ENCODE peak calls at places on chromosome 6, in seven cellular contexts. V is AG09309, D is astrocyte of the spinal cord, F is PC-3, G is GM12865, Y is fibroblast of villous mesenchyme, A is suprapubic skin. S is an unnamed sample.

GRCh38 chr6:288861-289260 is 3.4 kb upstream of the DUSP22 start:
- DNase-seq in V (no peak), D (no peak), F (no peak), G (peak), Y (no peak), A (no peak), S (no peak)

GRCh38 chr6:109242029-109242428 is 140.2 kb downstream of the CD164 start:
- DNase-seq in V (no peak), D (no peak), F (no peak), G (no peak), Y (no peak), A (no peak), S (no peak)

GRCh38 chr6:166443166-166443565 is 60.4 kb upstream of the MPC1 start:
- DNase-seq in V (no peak), D (no peak), F (no peak), G (no peak), Y (no peak), A (no peak), S (no peak)

GRCh38 chr6:2853766-2854393 is 12.2 kb upstream of the SERPINB1 start:
- DNase-seq in V (no peak), D (peak), F (peak), G (peak), Y (peak), A (peak), S (no peak)

GRCh38 chr6:140956567-140957306 is 1176.0 kb upstream of the GJE1 start:
- DNase-seq in V (no peak), D (peak), F (no peak), G (no peak), Y (peak), A (no peak), S (no peak)

GRCh38 chr6:69867075-69867911 is 937 bp downstream of the COL19A1 start:
- DNase-seq in V (no peak), D (peak), F (peak), G (peak), Y (peak), A (peak), S (peak)

GRCh38 chr6:36120979-36121706 is 9.2 kb upstream of the MAPK13 start:
- DNase-seq in V (no peak), D (no peak), F (peak), G (peak), Y (peak), A (peak), S (peak)

GRCh38 chr6:79946773-79947190 is 571 bp downstream of the ELOVL4 start:
- DNase-seq in V (no peak), D (peak), F (peak), G (no peak), Y (peak), A (no peak), S (peak)

GRCh38 chr6:84027340-84028183 is 6.0 kb upstream of the MRAP2 start:
- DNase-seq in V (peak), D (peak), F (peak), G (no peak), Y (peak), A (no peak), S (no peak)

GRCh38 chr6:104943781-104944180 is 13.1 kb upstream of the LIN28B start:
- DNase-seq in V (no peak), D (peak), F (peak), G (no peak), Y (peak), A (no peak), S (no peak)

GRCh38 chr6:33592595-33593413 is 12.7 kb upstream of the BAK1 start:
- DNase-seq in V (no peak), D (no peak), F (no peak), G (peak), Y (no peak), A (no peak), S (no peak)

GRCh38 chr6:128314190-128314589 is 206.2 kb downstream of the PTPRK start:
- DNase-seq in V (no peak), D (no peak), F (no peak), G (no peak), Y (no peak), A (no peak), S (no peak)

GRCh38 chr6:161168281-161168891 is 105.5 kb downstream of the AGPAT4 start:
- DNase-seq in V (peak), D (peak), F (peak), G (no peak), Y (peak), A (no peak), S (no peak)

GRCh38 chr6:31899215-31899614 is 1.7 kb upstream of the EHMT2 start:
- DNase-seq in V (no peak), D (no peak), F (no peak), G (no peak), Y (no peak), A (no peak), S (no peak)

GRCh38 chr6:31899882-31900722 is 1.8 kb downstream of the ZBTB12 start:
- DNase-seq in V (no peak), D (no peak), F (no peak), G (no peak), Y (no peak), A (no peak), S (no peak)

GRCh38 chr6:31900917-31901414 is 920 bp downstream of the ZBTB12 start:
- DNase-seq in V (no peak), D (no peak), F (no peak), G (no peak), Y (no peak), A (no peak), S (peak)

GRCh38 chr6:31901953-31902643 is at the start of gene ZBTB12:
- DNase-seq in V (peak), D (peak), F (peak), G (peak), Y (peak), A (peak), S (peak)

DNA sequence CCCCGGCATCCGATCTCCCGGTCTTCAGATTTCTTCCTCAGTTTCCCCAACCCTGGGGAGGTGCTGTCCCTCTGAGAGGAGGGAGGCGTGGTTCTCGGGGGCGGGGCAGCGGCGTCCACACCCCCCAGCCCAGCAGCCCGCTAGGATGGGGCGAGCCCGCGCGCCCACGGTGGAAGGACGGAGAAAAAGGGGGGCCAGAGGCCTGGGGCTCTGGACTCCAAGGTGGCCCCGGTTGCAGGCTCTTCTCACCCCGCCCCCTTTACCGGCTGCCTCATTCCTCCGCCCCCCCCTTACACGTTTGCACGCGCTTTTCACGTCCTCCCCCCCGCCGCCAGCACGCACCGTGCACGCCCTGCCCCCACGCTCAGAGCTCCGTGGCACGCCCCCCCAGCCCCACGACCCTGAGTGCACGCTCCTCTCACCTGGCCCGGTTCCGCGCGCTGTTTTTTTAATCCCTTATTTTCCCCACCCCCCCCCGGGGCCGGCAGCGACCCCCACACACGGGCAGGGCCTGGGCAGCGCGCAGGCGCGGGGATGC is 402 bp downstream of the ZBTB12 start:
- DNase-seq in V (no peak), D (peak), F (peak), G (peak), Y (peak), A (peak), S (peak)
- H3K4me3 ChIP-seq in V (peak), D (peak), F (peak), G (peak), Y (peak), A (peak), S (peak)

DNA sequence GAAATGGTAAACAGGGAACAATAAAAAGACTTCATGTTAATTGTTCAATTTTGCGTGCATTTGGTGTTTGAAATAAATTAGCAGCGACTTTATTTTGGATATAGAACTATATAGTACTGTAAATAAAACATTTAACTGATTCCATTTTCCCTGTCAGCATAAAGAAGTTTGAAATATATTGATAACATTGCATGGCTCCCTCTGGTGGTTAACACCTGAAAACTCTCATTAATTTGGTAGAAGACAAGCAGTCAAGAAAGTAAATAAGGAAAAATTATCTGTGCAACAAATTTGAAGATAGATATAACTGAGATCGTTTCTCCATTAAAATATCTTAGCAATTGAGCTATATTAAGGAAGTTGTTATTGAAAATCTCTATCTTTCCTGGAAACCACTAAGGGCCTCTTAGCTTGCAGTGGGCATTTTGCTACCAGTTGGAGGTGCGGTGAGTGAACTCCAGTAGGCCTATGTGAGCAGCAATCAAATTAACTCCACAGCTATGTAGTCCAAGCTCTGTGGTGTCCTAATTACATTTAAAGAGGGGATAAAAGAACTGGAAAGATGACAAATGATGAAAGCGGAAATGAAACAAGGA is 435.7 kb upstream of the FKBP1C start:
- DNase-seq in V (no peak), D (no peak), F (peak), G (peak), Y (peak), A (no peak), S (no peak)
- TF ChIP-seq CTCF in V (peak), D (no peak), F (peak), G (peak), Y (peak), A (no peak), S (no peak)

DNA sequence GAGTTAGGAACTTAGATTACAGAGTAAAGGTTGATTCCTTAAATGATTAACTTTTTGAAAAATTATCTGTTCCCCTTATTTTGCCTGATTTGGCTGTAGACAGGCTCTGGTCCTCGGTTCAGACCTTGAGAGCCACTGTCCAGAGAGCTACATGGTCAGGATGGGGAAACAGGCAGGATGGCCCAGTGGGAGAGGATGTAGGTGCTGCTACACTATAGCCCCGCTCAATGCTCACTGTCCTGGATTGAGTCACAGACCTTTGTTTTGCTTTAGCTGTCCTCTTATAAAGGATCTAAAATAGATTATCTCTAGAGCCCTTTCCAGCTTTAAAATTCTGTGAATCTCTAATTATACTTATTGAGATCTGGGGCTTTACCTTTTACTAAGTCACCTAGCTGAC is 1.3 kb upstream of the FBXO30 start:
- DNase-seq in V (no peak), D (no peak), F (no peak), G (peak), Y (peak), A (no peak), S (peak)
- H3K4me3 ChIP-seq in V (peak), D (peak), F (no peak), G (peak), Y (peak), A (peak), S (peak)

DNA sequence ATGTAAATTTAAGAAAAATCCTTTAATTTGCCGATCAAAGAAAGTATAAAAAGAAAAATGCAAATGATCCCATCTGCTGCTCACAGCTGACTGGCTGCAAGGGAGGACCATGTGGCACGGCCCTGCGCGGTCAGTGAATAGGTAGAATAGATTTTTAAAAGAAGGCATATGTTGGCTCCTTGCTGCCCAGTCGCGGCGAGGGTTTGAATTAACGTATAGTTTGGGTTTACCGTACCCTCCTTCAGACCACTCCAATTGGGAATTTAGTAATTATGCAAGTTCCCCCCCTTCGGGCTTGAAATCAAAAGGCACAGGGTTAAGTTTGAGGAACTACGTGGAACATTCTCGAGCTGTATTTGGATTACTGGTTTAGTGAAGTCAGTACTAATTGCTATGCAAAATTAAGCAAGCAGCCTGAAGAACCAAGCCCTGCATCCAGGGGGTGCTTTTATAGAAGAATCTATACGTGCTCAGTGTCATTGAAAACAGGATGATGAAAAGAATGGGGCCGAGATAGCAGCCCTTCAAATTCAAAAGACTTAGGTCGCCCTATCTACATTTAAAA is 1.1 kb upstream of the BEND3 start:
- DNase-seq in V (no peak), D (peak), F (peak), G (peak), Y (peak), A (no peak), S (peak)
- TF ChIP-seq CTCF in V (no peak), D (no peak), F (no peak), G (no peak), Y (no peak), A (no peak), S (peak)

DNA sequence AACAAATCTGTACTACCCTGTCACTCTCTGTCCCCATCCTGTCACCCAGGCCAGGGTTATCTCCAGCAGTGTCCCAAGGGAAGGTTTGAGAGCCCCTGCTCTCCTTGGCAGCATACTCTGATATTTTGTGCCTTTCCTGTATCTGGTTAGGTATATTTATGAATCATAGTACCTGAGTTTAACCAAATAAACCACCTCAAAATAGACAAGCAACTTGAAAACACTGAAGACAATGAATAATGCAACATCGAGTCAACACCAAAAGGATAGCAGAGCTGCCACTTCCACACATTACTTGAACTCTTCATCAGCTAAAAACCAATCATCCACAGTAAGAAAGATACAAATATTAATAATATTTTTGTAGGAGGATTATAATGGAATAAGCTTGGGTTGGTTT is 142.6 kb upstream of the TAB2 start:
- DNase-seq in V (no peak), D (no peak), F (no peak), G (no peak), Y (no peak), A (no peak), S (no peak)
- H3K4me3 ChIP-seq in V (no peak), D (no peak), F (no peak), G (no peak), Y (no peak), A (no peak), S (no peak)

GRCh38 chr6:32436995-32437836 is 2.5 kb upstream of the HLA-DRA start:
- DNase-seq in V (no peak), D (no peak), F (peak), G (peak), Y (peak), A (no peak), S (no peak)
- TF ChIP-seq CTCF in V (no peak), D (no peak), F (no peak), G (no peak), Y (no peak), A (no peak), S (no peak)

DNA sequence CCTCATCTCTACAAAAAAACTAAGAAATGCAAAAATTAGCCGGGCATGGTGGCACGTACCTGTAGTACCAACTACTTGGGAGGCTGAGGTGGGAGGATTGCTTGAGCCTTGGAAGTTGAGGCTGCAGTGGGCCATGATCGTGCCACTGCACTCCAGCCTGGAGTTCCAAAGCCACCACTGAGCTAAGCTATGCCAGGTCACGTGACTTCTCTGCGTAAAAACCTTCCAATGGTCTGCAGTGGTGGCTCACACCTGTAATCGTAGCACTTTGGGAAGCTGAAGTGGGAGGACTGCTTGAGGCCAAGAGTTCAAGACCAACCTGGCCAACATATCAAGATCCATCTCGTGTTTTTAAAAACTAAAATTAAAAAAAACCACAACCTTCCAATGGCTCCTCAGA is 1.7 kb downstream of the SF3B5 start:
- DNase-seq in V (no peak), D (no peak), F (no peak), G (no peak), Y (no peak), A (no peak), S (no peak)
- H3K4me3 ChIP-seq in V (no peak), D (no peak), F (peak), G (peak), Y (no peak), A (peak), S (no peak)

DNA sequence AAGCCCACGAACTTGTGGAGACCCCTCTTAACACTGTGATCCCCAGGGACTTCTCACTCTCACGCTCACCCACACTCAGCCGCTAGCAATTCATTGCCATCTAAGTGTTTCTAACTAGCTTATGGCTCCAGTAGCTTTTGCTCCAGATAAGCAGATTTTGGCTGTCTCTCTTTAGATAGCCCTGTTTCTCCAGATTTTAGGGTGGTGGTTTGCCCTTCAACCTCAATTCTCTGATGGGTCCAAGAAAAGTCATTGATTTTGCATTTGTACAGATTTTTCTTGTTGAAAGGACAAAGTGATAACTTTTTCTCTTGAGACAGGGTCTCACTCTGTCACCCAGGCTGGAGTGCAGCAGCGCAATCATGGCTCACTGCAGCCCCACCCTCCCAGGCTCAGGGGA is 41.2 kb downstream of the NR2E1 start:
- DNase-seq in V (no peak), D (no peak), F (no peak), G (no peak), Y (no peak), A (no peak), S (no peak)
- TF ChIP-seq CTCF in V (no peak), D (no peak), F (no peak), G (no peak), Y (no peak), A (no peak), S (no peak)

S was measured in WERI-Rb-1.